ENCODE peak calls at places on chromosomes 7 and 10, in six cellular contexts. Z is H1, N is fibroblast of pulmonary artery, D is cardiac muscle cell, E is transverse colon, O is fibroblast of lung. M is an unnamed sample.

GRCh38 chr7:453597-454306 is 65.9 kb downstream of the PDGFA start:
- DNase-seq in Z (no peak), D (no peak), O (no peak), N (no peak), E (no peak), M (no peak)

GRCh38 chr10:60963441-60964256 is 19.7 kb upstream of the RHOBTB1 start:
- DNase-seq in Z (no peak), E (no peak), N (peak), O (peak), D (no peak), M (peak)

GRCh38 chr10:47277352-47278151 is 22.4 kb upstream of the GDF10 start:
- DNase-seq in O (no peak), D (no peak), Z (no peak), N (no peak), E (no peak), M (peak)

GRCh38 chr7:124101173-124101768 is 68.4 kb upstream of the TMEM229A start:
- DNase-seq in N (peak), E (no peak), D (peak), Z (no peak), O (peak), M (peak)

GRCh38 chr7:139522830-139523198 is 671 bp upstream of the CLEC2L start:
- DNase-seq in Z (no peak), O (no peak), D (no peak), N (no peak), E (no peak), M (no peak)

GRCh38 chr10:21427804-21428481 is 97.5 kb downstream of the SKIDA1 start:
- DNase-seq in O (peak), E (no peak), Z (no peak), N (peak), D (no peak), M (peak)

GRCh38 chr7:24652551-24652950 is 79.3 kb downstream of the PALS2 start:
- DNase-seq in O (no peak), D (no peak), Z (no peak), N (no peak), E (no peak), M (no peak)

GRCh38 chr7:3200504-3200903 is 100.5 kb upstream of the SDK1 start:
- DNase-seq in E (peak), N (peak), D (peak), O (peak), Z (peak), M (peak)

GRCh38 chr7:79290841-79291497 is 162.5 kb downstream of the MAGI2 start:
- DNase-seq in O (peak), D (no peak), Z (no peak), N (peak), E (no peak), M (peak)

GRCh38 chr7:21690717-21691116 is 147.9 kb downstream of the DNAH11 start:
- DNase-seq in N (peak), Z (no peak), E (no peak), O (peak), D (no peak), M (no peak)

GRCh38 chr7:103772171-103772570 is 217.3 kb downstream of the RELN start:
- DNase-seq in N (no peak), D (no peak), Z (no peak), E (no peak), O (no peak), M (no peak)

GRCh38 chr7:77855371-77856083 is 57.0 kb downstream of the PHTF2 start:
- DNase-seq in Z (no peak), E (no peak), D (no peak), O (peak), N (peak), M (no peak)

GRCh38 chr7:93646538-93646937 is 72.0 kb upstream of the CALCR start:
- DNase-seq in E (no peak), O (no peak), Z (no peak), D (no peak), N (no peak), M (no peak)

DNA sequence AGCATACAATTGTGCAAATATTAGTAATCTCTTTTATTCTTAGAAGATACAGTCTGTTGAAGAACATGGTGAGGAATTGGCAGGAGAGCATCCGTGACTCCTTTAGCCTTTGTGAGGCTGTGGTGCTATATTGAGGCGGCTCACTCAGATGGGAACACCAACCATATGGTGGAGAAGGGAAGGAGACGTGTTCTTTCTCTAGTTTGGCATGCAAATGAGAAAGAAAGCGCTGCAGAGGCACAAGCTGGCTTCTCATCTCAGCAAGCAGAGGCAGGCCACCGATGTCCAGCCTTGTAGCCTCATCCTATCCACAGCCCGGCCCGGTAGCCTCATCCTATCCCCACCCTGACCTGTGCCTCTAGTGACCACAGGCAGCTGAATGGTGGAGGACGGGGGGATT is 288.3 kb downstream of the CAMK1D start:
- DNase-seq in Z (no peak), N (no peak), O (no peak), D (no peak), E (no peak), M (no peak)
- TF ChIP-seq CTCF in Z (no peak), N (no peak), O (no peak), D (no peak), E (no peak), M (no peak)

GRCh38 chr7:17299477-17299991 is 1.1 kb downstream of the AHR start:
- DNase-seq in E (peak), N (peak), O (peak), D (peak), Z (no peak), M (peak)

GRCh38 chr7:17300012-17300411 is 1.6 kb downstream of the AHR start:
- DNase-seq in N (no peak), E (no peak), O (no peak), D (no peak), Z (no peak), M (no peak)

GRCh38 chr7:17297243-17297642 is 1.2 kb upstream of the AHR start:
- DNase-seq in O (no peak), D (no peak), N (no peak), Z (no peak), E (no peak), M (no peak)

GRCh38 chr7:17298102-17298839 is at the start of gene AHR:
- DNase-seq in D (peak), E (peak), O (peak), N (peak), Z (peak), M (peak)

GRCh38 chr7:17298840-17299476 is 506 bp downstream of the AHR start:
- DNase-seq in N (peak), D (peak), E (peak), Z (peak), O (no peak), M (peak)
- H3K4me3 ChIP-seq in N (peak), D (peak), E (peak), Z (peak), O (peak), M (peak)

GRCh38 chr10:122468923-122469781 is 7.8 kb downstream of the HTRA1 start:
- DNase-seq in E (no peak), O (peak), D (no peak), N (peak), Z (no peak), M (peak)
- TF ChIP-seq CTCF in E (no peak), O (no peak), D (no peak), N (no peak), Z (no peak), M (no peak)

GRCh38 chr7:157684596-157685429 is 348.0 kb downstream of the DNAJB6 start:
- DNase-seq in D (no peak), O (no peak), N (no peak), E (no peak), Z (peak), M (no peak)
- H3K4me3 ChIP-seq in D (no peak), O (no peak), N (no peak), E (peak), Z (peak), M (no peak)

DNA sequence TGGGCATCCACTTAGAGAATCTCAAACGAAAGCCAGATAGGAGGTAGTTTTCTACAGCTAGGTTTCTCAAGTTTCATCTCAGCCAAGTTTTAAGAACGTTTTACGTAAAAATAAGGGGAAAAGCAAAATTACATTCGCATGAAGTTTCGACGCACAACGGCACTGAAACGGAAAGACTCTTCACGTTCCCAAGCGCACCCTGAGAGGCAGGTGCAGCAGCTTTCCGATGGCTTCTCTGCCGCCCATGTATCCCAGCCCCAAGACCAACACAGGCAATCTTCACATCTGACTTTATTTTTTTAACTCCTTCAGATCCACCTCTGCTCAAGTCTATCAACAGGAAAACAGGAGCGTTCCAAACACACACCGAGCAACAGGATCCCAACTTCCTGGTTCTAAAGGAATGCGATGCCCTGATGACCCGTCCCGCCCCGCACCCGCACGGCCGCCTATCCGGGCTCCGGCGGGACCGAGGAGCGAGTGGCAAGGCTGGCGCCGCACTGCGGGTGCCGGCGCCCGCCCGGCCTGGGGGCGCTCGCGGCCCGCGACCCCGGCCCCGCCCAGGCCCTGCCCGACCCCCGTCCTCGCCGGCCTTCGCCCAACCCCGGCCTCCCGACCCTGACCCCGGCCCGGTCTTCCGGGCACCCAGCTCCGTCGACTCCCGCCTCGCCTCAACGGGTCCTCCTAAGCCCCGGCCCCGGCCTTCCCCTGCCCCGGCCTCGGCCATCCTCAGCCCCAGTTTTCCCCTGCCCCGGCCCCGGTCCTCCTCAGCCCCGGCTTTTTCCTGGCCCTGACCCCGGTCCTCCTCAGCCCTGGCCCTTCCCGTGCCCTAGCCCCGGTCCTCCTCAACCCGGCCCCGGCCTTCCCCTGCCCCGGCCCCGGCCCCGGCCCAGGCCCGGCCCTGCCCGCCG is 835 bp downstream of the LARP4B start:
- DNase-seq in D (peak), E (peak), N (peak), O (peak), Z (peak), M (peak)
- TF ChIP-seq CTCF in D (no peak), E (no peak), N (no peak), O (no peak), Z (peak), M (no peak)

GRCh38 chr10:18197706-18198105 is 57.5 kb downstream of the CACNB2 start:
- DNase-seq in Z (no peak), E (no peak), N (no peak), D (no peak), O (no peak), M (no peak)

GRCh38 chr10:18195060-18195799 is 55.0 kb downstream of the CACNB2 start:
- DNase-seq in O (peak), D (no peak), E (peak), Z (no peak), N (no peak), M (no peak)

GRCh38 chr10:18202600-18203150 is 62.5 kb downstream of the CACNB2 start:
- DNase-seq in O (peak), N (peak), Z (no peak), E (no peak), D (no peak), M (no peak)

GRCh38 chr10:18196806-18197550 is 56.8 kb downstream of the CACNB2 start:
- DNase-seq in N (no peak), O (no peak), Z (no peak), E (no peak), D (no peak), M (no peak)
- H3K4me3 ChIP-seq in N (no peak), O (no peak), Z (no peak), E (no peak), D (no peak), M (no peak)

DNA sequence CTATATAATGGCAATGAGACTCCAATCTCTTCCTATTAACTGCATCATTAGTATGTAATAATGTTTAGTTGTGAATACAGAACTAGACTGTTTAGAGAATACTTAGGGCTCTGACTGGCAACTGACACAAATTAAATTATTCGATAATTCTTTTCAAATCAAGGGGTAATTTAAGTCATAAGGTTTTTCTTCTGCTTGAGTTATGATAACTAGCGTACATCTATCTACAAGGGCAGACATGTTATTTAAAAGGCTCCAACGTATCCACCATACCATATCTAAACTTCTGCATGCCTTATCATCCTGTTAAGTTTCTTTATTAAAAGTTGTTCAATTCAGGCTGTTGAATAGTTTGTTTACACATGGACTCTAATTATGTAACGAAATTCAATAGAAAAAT is 11.2 kb downstream of the SEMA3C start:
- DNase-seq in E (no peak), D (no peak), Z (no peak), O (no peak), N (no peak), M (no peak)
- TF ChIP-seq CTCF in E (no peak), D (no peak), Z (no peak), O (no peak), N (no peak), M (no peak)

GRCh38 chr10:71836594-71836970 is 14.5 kb downstream of the PSAP start:
- DNase-seq in Z (no peak), E (no peak), N (no peak), O (no peak), D (no peak), M (no peak)

GRCh38 chr10:71840177-71840711 is 10.8 kb downstream of the PSAP start:
- DNase-seq in E (peak), Z (peak), O (peak), N (peak), D (peak), M (peak)

GRCh38 chr10:71837085-71837827 is 13.8 kb downstream of the PSAP start:
- DNase-seq in D (peak), N (peak), Z (peak), E (no peak), O (no peak), M (no peak)

GRCh38 chr10:71840936-71841335 is 10.1 kb downstream of the PSAP start:
- DNase-seq in O (no peak), N (no peak), E (no peak), D (no peak), Z (no peak), M (no peak)

DNA sequence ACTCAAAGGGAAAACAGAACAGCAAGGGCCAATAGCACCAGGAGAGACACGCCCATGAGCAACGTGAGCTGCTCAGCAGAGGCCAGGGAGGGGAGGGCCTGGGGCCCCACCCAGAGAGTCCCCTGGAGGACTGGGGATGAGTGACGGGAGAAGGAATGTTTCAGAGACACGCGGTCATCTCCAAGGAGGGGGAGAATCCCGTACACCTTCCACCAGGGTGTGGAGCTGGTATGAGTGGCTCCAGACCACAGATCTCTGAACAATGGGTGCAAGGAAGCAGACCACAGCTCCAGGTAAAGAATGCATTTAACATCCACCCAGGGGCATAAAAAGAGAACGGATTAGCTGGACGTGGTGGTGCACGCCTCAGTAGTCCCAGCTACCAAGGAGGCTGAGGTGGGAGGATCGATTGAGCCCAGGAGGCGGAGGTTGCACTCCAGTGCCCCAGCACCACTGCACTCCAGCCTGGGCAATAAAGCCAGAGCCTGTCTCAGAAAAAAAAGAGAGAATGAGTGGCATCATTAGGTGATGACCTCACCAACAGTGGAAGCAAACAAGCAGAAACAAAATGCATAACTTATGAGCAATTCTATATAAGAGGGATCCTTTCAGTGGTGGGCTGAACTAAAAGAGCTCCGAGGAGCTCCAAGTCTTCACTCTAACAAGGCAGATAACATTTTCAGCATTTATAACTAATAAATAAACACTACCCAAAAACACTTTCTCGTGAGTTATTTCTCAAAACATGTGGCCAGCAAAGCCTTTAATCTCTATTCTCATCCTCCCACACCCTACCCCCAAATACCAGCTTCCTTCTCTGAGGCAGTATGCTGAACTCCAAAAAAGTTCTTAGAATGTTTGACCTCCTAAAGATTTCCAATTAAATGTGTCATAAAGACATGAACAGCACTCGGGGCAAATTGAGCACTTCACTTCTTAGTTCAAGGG is 12.5 kb downstream of the PSAP start:
- DNase-seq in D (no peak), Z (no peak), N (peak), E (no peak), O (no peak), M (peak)
- H3K4me3 ChIP-seq in D (no peak), Z (no peak), N (no peak), E (no peak), O (no peak), M (no peak)

DNA sequence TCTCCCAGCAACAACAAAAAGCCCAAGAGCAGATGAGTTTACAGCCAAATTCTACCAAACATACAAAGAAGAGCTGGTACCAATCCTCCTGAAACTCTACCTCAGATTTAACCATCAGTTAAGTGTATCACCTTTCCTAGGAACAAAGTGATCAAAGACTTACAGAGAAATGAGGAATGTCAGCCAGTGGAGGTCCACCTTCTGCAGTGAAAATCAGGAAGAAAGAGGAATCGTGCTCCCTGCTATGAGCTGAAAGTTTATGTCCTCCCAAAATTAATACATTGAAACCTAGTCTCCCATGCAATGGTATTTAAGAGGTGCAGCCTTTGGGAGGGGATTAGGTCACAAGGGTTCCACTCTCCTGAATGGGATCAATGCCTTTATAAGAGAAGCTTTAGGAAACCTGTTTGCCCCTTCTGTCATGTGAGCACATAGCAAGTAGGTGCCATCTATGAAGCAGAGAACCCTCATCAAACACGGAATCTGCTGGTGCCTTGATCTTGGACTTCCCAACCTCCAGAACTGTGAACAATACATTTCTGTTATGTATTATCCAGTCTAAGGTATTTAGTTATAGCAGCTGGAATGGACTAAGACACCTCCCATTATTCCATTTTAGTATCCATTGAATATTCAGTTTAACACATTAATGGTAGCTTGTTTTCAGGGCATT is 139.0 kb upstream of the FZD8 start:
- DNase-seq in O (no peak), D (no peak), Z (no peak), E (no peak), N (peak), M (peak)
- TF ChIP-seq CTCF in O (no peak), D (peak), Z (no peak), E (no peak), N (no peak), M (peak)

GRCh38 chr10:133257489-133258065 is 19.1 kb downstream of the ADAM8 start:
- DNase-seq in D (peak), N (peak), E (peak), O (peak), Z (peak), M (peak)
- H3K4me3 ChIP-seq in D (no peak), N (no peak), E (peak), O (no peak), Z (peak), M (no peak)

M was measured in epithelial cell of esophagus.